ENCODE peak calls at places on chromosomes 16 and 17, in five cellular contexts. One of them, this sample, is unnamed.

GRCh38 chr17:31674717-31675349 is 184.2 kb downstream of the COPRS start:
- DNase-seq in right atrium auricular region: no peak
- DNase-seq in tibial artery: no peak
- DNase-seq in heart left ventricle: no peak
- DNase-seq in OCI-LY7: no peak
- DNase-seq in this sample: no peak

GRCh38 chr17:30321314-30321713 is 12.5 kb downstream of the TMIGD1 start:
- DNase-seq in right atrium auricular region: no peak
- DNase-seq in tibial artery: no peak
- DNase-seq in heart left ventricle: no peak
- DNase-seq in OCI-LY7: no peak
- DNase-seq in this sample: no peak

GRCh38 chr17:71427801-71428200 is 693.0 kb upstream of the SOX9 start:
- DNase-seq in right atrium auricular region: no peak
- DNase-seq in tibial artery: no peak
- DNase-seq in heart left ventricle: no peak
- DNase-seq in OCI-LY7: no peak
- DNase-seq in this sample: no peak

GRCh38 chr16:88732172-88732960 is 26.1 kb downstream of the CTU2 start:
- DNase-seq in right atrium auricular region: no peak
- DNase-seq in tibial artery: no peak
- DNase-seq in heart left ventricle: no peak
- DNase-seq in OCI-LY7: no peak
- DNase-seq in this sample: no peak

GRCh38 chr17:37483311-37484039 is 6.2 kb upstream of the DUSP14 start:
- DNase-seq in right atrium auricular region: no peak
- DNase-seq in tibial artery: no peak
- DNase-seq in heart left ventricle: peak
- DNase-seq in OCI-LY7: peak
- DNase-seq in this sample: no peak

GRCh38 chr16:81645303-81645702 is 133.8 kb upstream of the PLCG2 start:
- DNase-seq in right atrium auricular region: peak
- DNase-seq in tibial artery: no peak
- DNase-seq in heart left ventricle: peak
- DNase-seq in OCI-LY7: no peak
- DNase-seq in this sample: no peak

GRCh38 chr17:78600181-78600651 is 23.0 kb upstream of the DNAH17 start:
- DNase-seq in right atrium auricular region: no peak
- DNase-seq in tibial artery: no peak
- DNase-seq in heart left ventricle: peak
- DNase-seq in OCI-LY7: no peak
- DNase-seq in this sample: no peak

GRCh38 chr16:84599528-84600202 is 18.2 kb downstream of the COTL1 start:
- DNase-seq in right atrium auricular region: peak
- DNase-seq in tibial artery: peak
- DNase-seq in heart left ventricle: peak
- DNase-seq in OCI-LY7: peak
- DNase-seq in this sample: no peak

GRCh38 chr16:79714440-79714839 is 113.9 kb upstream of the MAF start:
- DNase-seq in right atrium auricular region: no peak
- DNase-seq in tibial artery: peak
- DNase-seq in heart left ventricle: no peak
- DNase-seq in OCI-LY7: no peak
- DNase-seq in this sample: no peak

GRCh38 chr17:77882481-77883212 is 75.9 kb upstream of the TNRC6C start:
- DNase-seq in right atrium auricular region: peak
- DNase-seq in tibial artery: no peak
- DNase-seq in heart left ventricle: peak
- DNase-seq in OCI-LY7: peak
- DNase-seq in this sample: no peak

GRCh38 chr17:82065193-82065637 is 389 bp downstream of the DUS1L start:
- DNase-seq in right atrium auricular region: no peak
- DNase-seq in tibial artery: no peak
- DNase-seq in heart left ventricle: peak
- DNase-seq in OCI-LY7: no peak
- DNase-seq in this sample: no peak

GRCh38 chr17:82062984-82063368 is 2.6 kb downstream of the DUS1L start:
- DNase-seq in right atrium auricular region: no peak
- DNase-seq in tibial artery: no peak
- DNase-seq in heart left ventricle: no peak
- DNase-seq in OCI-LY7: no peak
- DNase-seq in this sample: no peak

GRCh38 chr17:82063424-82064415 is 1.9 kb downstream of the DUS1L start:
- DNase-seq in right atrium auricular region: no peak
- DNase-seq in tibial artery: no peak
- DNase-seq in heart left ventricle: peak
- DNase-seq in OCI-LY7: no peak
- DNase-seq in this sample: no peak

GRCh38 chr17:82064433-82065192 is 991 bp downstream of the DUS1L start:
- DNase-seq in right atrium auricular region: no peak
- DNase-seq in tibial artery: no peak
- DNase-seq in heart left ventricle: peak
- DNase-seq in OCI-LY7: peak
- DNase-seq in this sample: no peak

GRCh38 chr17:82065638-82066303 is at the start of gene DUS1L:
- DNase-seq in right atrium auricular region: no peak
- DNase-seq in tibial artery: no peak
- DNase-seq in heart left ventricle: peak
- DNase-seq in OCI-LY7: peak
- DNase-seq in this sample: peak
- H3K27ac ChIP-seq in right atrium auricular region: peak
- H3K27ac ChIP-seq in tibial artery: peak
- H3K27ac ChIP-seq in heart left ventricle: peak
- H3K27ac ChIP-seq in OCI-LY7: peak
- H3K27ac ChIP-seq in this sample: peak

GRCh38 chr17:40343126-40344119 is 21.1 kb downstream of the GJD3 start:
- DNase-seq in right atrium auricular region: no peak
- DNase-seq in tibial artery: no peak
- DNase-seq in heart left ventricle: peak
- DNase-seq in OCI-LY7: no peak
- DNase-seq in this sample: no peak
- H3K4me3 ChIP-seq in right atrium auricular region: peak
- H3K4me3 ChIP-seq in tibial artery: peak
- H3K4me3 ChIP-seq in heart left ventricle: peak
- H3K4me3 ChIP-seq in OCI-LY7: no peak
- H3K4me3 ChIP-seq in this sample: peak

DNA sequence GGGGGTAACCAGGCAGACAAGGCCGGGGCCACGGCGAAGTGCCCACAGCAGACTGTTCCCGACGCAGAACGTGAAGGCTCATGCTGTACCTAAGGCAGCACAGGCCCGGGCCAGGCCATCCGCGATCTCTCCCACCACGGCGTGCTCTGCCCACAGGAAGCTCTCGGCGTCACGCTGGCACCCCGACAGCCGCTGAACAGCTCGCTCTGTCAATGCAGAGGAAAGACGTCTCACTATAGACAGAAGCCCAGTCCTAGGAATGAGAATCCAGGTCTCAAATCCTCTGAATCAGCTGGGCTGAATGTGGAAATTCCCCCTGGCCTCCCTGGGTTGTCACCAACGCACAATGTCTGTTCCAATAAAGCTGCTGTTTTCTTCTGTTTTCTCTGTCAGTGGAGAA is 21.4 kb downstream of the SERPINF1 start:
- DNase-seq in right atrium auricular region: no peak
- DNase-seq in tibial artery: peak
- DNase-seq in heart left ventricle: peak
- DNase-seq in OCI-LY7: no peak
- DNase-seq in this sample: no peak
- H3K27ac ChIP-seq in right atrium auricular region: peak
- H3K27ac ChIP-seq in tibial artery: peak
- H3K27ac ChIP-seq in heart left ventricle: peak
- H3K27ac ChIP-seq in OCI-LY7: no peak
- H3K27ac ChIP-seq in this sample: peak

GRCh38 chr17:57553991-57554825 is 190.9 kb downstream of the CCDC182 start:
- DNase-seq in right atrium auricular region: peak
- DNase-seq in tibial artery: no peak
- DNase-seq in heart left ventricle: no peak
- DNase-seq in OCI-LY7: peak
- DNase-seq in this sample: no peak

GRCh38 chr17:57552114-57552601 is 192.9 kb downstream of the CCDC182 start:
- DNase-seq in right atrium auricular region: no peak
- DNase-seq in tibial artery: no peak
- DNase-seq in heart left ventricle: no peak
- DNase-seq in OCI-LY7: peak
- DNase-seq in this sample: no peak

GRCh38 chr17:57554826-57555635 is 190.1 kb downstream of the CCDC182 start:
- DNase-seq in right atrium auricular region: no peak
- DNase-seq in tibial artery: no peak
- DNase-seq in heart left ventricle: no peak
- DNase-seq in OCI-LY7: no peak
- DNase-seq in this sample: no peak

GRCh38 chr17:57551321-57552079 is 193.6 kb downstream of the CCDC182 start:
- DNase-seq in right atrium auricular region: no peak
- DNase-seq in tibial artery: no peak
- DNase-seq in heart left ventricle: no peak
- DNase-seq in OCI-LY7: peak
- DNase-seq in this sample: no peak

GRCh38 chr17:57553525-57553924 is 191.6 kb downstream of the CCDC182 start:
- DNase-seq in right atrium auricular region: no peak
- DNase-seq in tibial artery: no peak
- DNase-seq in heart left ventricle: no peak
- DNase-seq in OCI-LY7: no peak
- DNase-seq in this sample: no peak
- H3K4me3 ChIP-seq in right atrium auricular region: no peak
- H3K4me3 ChIP-seq in tibial artery: no peak
- H3K4me3 ChIP-seq in heart left ventricle: no peak
- H3K4me3 ChIP-seq in OCI-LY7: no peak
- H3K4me3 ChIP-seq in this sample: no peak

This sample was measured in tibial nerve.